ENCODE peak calls at places on chromosomes 11 and 22, in nine cellular contexts. L is heart left ventricle; F is CD8-positive, alpha-beta memory T cell; B is ovary; X is SK-N-SH; G is PC-9; S is CD4-positive, CD25-positive, alpha-beta regulatory T cell; V is RWPE1; T is kidney. P is an unnamed sample.

GRCh38 chr11:117722074-117722473 is 74.9 kb downstream of the DSCAML1 start:
- DNase-seq in L (no peak), F (no peak), B (no peak), X (no peak), G (no peak), S (no peak), V (no peak), T (no peak), P (no peak)

GRCh38 chr22:30605449-30606110 is 1.4 kb upstream of the TCN2 start:
- DNase-seq in L (no peak), F (peak), B (no peak), X (peak), G (no peak), S (peak), V (peak), T (no peak), P (no peak)

GRCh38 chr22:47126344-47126811 is 363.9 kb downstream of the TBC1D22A start:
- DNase-seq in L (no peak), F (no peak), B (no peak), X (no peak), G (no peak), S (no peak), V (no peak), T (no peak), P (no peak)

GRCh38 chr22:30044369-30044768 is 35.9 kb upstream of the HORMAD2 start:
- DNase-seq in L (no peak), F (no peak), B (no peak), X (peak), G (peak), S (no peak), V (peak), T (no peak), P (no peak)

GRCh38 chr11:6418199-6418957 is 516 bp downstream of the APBB1 start:
- DNase-seq in L (peak), F (no peak), B (no peak), X (no peak), G (no peak), S (no peak), V (no peak), T (peak), P (no peak)

GRCh38 chr22:31610611-31611010 is 51.4 kb downstream of the PISD start:
- DNase-seq in L (no peak), F (no peak), B (peak), X (no peak), G (no peak), S (no peak), V (no peak), T (peak), P (no peak)

GRCh38 chr11:102914238-102915043 is 39.7 kb upstream of the MMP12 start:
- DNase-seq in L (no peak), F (no peak), B (no peak), X (peak), G (peak), S (no peak), V (peak), T (no peak), P (no peak)

GRCh38 chr11:95652002-95652472 is 137.5 kb downstream of the FAM76B start:
- DNase-seq in L (peak), F (no peak), B (no peak), X (peak), G (no peak), S (no peak), V (no peak), T (no peak), P (no peak)

GRCh38 chr22:34344702-34345101 is 424.4 kb upstream of the LARGE1 start:
- DNase-seq in L (no peak), F (no peak), B (no peak), X (no peak), G (no peak), S (no peak), V (no peak), T (no peak), P (no peak)

GRCh38 chr11:66467034-66467659 is 442 bp downstream of the PELI3 start:
- DNase-seq in L (no peak), F (no peak), B (no peak), X (no peak), G (peak), S (peak), V (peak), T (peak), P (no peak)

GRCh38 chr11:57205046-57205671 is 23.4 kb downstream of the LRRC55 start:
- DNase-seq in L (peak), F (no peak), B (no peak), X (no peak), G (no peak), S (no peak), V (no peak), T (no peak), P (no peak)

GRCh38 chr11:1254733-1255132 is 31.9 kb downstream of the MUC5B start:
- DNase-seq in L (no peak), F (no peak), B (no peak), X (no peak), G (no peak), S (no peak), V (no peak), T (no peak), P (no peak)

GRCh38 chr11:69650081-69650831 is 9.3 kb downstream of the CCND1 start:
- DNase-seq in L (no peak), F (no peak), B (no peak), X (peak), G (no peak), S (no peak), V (no peak), T (peak), P (no peak)

GRCh38 chr11:44764583-44764982 is 37.8 kb downstream of the TSPAN18 start:
- DNase-seq in L (no peak), F (no peak), B (no peak), X (no peak), G (no peak), S (no peak), V (no peak), T (no peak), P (no peak)

GRCh38 chr11:107050126-107050525 is 31.9 kb upstream of the GUCY1A2 start:
- DNase-seq in L (no peak), F (no peak), B (no peak), X (no peak), G (no peak), S (no peak), V (no peak), T (no peak), P (no peak)

GRCh38 chr11:105609832-105610781 is at the start of gene GRIA4:
- DNase-seq in L (peak), F (no peak), B (peak), X (peak), G (no peak), S (no peak), V (no peak), T (peak), P (no peak)

GRCh38 chr22:44380716-44381500 is 68.2 kb upstream of the SHISAL1 start:
- DNase-seq in L (no peak), F (no peak), B (no peak), X (no peak), G (no peak), S (no peak), V (no peak), T (peak), P (no peak)

GRCh38 chr11:117217141-117217609 is 14.7 kb downstream of the PCSK7 start:
- DNase-seq in L (no peak), F (no peak), B (peak), X (no peak), G (no peak), S (no peak), V (no peak), T (peak), P (no peak)

GRCh38 chr11:44301856-44302231 is 8.1 kb downstream of the ALX4 start:
- DNase-seq in L (no peak), F (no peak), B (no peak), X (no peak), G (peak), S (no peak), V (peak), T (no peak), P (no peak)

GRCh38 chr11:119266517-119267255 is 50.2 kb downstream of the MCAM start:
- DNase-seq in L (no peak), F (no peak), B (no peak), X (no peak), G (no peak), S (no peak), V (no peak), T (no peak), P (no peak)

GRCh38 chr11:113632981-113633380 is 73.1 kb downstream of the TMPRSS5 start:
- DNase-seq in L (no peak), F (no peak), B (no peak), X (no peak), G (no peak), S (no peak), V (no peak), T (peak), P (no peak)

GRCh38 chr22:35604671-35605457 is 12.3 kb downstream of the MB start:
- DNase-seq in L (no peak), F (no peak), B (no peak), X (peak), G (peak), S (no peak), V (no peak), T (peak), P (no peak)

GRCh38 chr11:68976563-68976962 is 4.2 kb downstream of the MRGPRD start:
- DNase-seq in L (no peak), F (no peak), B (no peak), X (no peak), G (no peak), S (no peak), V (no peak), T (peak), P (no peak)

GRCh38 chr22:28819253-28820096 is 19.1 kb upstream of the XBP1 start:
- DNase-seq in L (no peak), F (no peak), B (no peak), X (no peak), G (peak), S (no peak), V (no peak), T (peak), P (no peak)

GRCh38 chr11:125638315-125638714 is 13.4 kb downstream of the CHEK1 start:
- DNase-seq in L (no peak), F (no peak), B (no peak), X (no peak), G (no peak), S (no peak), V (no peak), T (no peak), P (no peak)

GRCh38 chr22:49633010-49633324 is 194.7 kb downstream of the BRD1 start:
- DNase-seq in L (no peak), F (no peak), B (no peak), X (peak), G (no peak), S (no peak), V (no peak), T (peak), P (no peak)

GRCh38 chr11:48005133-48005532 is 24.8 kb downstream of the PTPRJ start:
- DNase-seq in L (no peak), F (no peak), B (no peak), X (no peak), G (no peak), S (peak), V (no peak), T (no peak), P (no peak)

GRCh38 chr22:28997342-28997741 is 64.3 kb downstream of the C22orf31 start:
- DNase-seq in L (no peak), F (no peak), B (no peak), X (no peak), G (no peak), S (no peak), V (no peak), T (no peak), P (no peak)

GRCh38 chr11:95676280-95676679 is 113.3 kb downstream of the FAM76B start:
- DNase-seq in L (no peak), F (no peak), B (no peak), X (no peak), G (no peak), S (no peak), V (no peak), T (no peak), P (no peak)

GRCh38 chr11:22304337-22304961 is 33.7 kb upstream of the SLC17A6 start:
- DNase-seq in L (no peak), F (no peak), B (no peak), X (peak), G (no peak), S (peak), V (peak), T (no peak), P (no peak)

GRCh38 chr22:38036392-38037062 is 20.7 kb upstream of the PICK1 start:
- DNase-seq in L (no peak), F (no peak), B (no peak), X (no peak), G (no peak), S (no peak), V (no peak), T (no peak), P (no peak)

GRCh38 chr11:85974126-85974525 is 94.8 kb downstream of the PICALM start:
- DNase-seq in L (no peak), F (no peak), B (no peak), X (no peak), G (no peak), S (no peak), V (no peak), T (no peak), P (no peak)

GRCh38 chr22:23023294-23023693 is 47.0 kb upstream of the GNAZ start:
- DNase-seq in L (no peak), F (no peak), B (no peak), X (no peak), G (no peak), S (no peak), V (no peak), T (no peak), P (no peak)

GRCh38 chr22:35313311-35314121 is 13.8 kb downstream of the TOM1 start:
- DNase-seq in L (peak), F (no peak), B (peak), X (no peak), G (peak), S (no peak), V (peak), T (no peak), P (no peak)

DNA sequence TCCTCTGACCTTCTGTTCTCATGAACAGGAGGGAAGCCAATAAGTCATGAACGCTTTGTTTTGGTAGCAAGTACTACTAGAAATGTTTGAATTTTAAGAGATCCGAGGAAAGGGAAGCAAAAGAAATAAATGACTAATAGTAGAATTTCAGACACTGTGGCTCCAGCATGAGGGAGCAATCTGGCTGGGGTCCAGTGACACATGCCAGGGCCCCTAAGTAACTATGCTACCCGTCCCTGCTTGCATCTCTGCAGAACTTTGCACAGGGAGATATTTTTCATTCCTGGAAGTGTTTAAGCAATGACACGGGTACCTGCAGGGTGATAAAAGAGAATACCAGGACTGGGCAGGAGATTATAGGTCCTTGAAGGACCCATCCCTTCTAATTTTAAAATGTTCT is 7.3 kb upstream of the ADAMTS8 start:
- DNase-seq in L (no peak), F (no peak), B (no peak), X (no peak), G (no peak), S (no peak), V (no peak), T (no peak), P (no peak)
- H3K27ac ChIP-seq in L (no peak), F (no peak), B (no peak), X (peak), G (no peak), S (no peak), V (peak), T (no peak), P (peak)

DNA sequence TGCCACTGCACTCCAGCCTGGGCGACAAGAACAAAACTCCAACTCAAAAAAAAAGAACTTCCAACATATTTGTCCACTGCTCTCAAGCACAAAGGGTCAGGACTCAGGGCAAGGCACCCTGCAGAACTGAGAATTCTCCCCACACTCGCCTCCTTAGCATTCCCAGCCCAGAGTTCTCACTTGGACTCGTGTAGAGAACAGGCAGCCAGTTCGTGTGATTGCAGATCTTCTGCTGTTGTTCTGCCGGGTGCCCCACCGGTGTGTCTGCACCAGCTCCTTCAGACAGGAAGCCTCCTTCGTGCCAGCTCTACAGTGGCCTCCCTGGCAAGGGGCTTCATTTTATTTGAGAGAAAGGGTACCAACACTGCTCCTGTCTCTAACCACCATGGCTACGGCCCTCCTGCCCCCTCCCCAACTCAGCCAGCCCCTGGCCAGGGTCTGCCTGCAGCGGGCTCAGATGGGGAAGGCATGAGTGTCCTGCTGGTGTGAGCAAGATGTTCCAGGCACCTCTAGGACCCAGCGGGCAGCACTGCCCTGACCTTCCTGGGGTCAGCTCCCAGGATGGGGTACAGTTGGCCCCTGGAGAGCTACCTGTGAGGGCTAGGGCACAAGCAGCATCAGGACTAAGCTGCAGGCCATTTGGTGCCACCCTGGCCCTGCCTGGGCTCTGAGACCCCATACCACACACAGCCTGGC is 19.5 kb upstream of the SCGB1A1 start:
- DNase-seq in L (no peak), F (no peak), B (no peak), X (no peak), G (no peak), S (no peak), V (no peak), T (no peak), P (no peak)
- H3K27ac ChIP-seq in L (peak), F (peak), B (peak), X (peak), G (no peak), S (no peak), V (peak), T (no peak), P (no peak)

GRCh38 chr11:46987183-46987582 is 50.6 kb downstream of the CSTPP1 start:
- DNase-seq in L (no peak), F (no peak), B (no peak), X (no peak), G (no peak), S (no peak), V (peak), T (no peak), P (peak)
- H3K27ac ChIP-seq in L (no peak), F (no peak), B (no peak), X (no peak), G (no peak), S (no peak), V (no peak), T (no peak), P (peak)

GRCh38 chr11:18312663-18313420 is 9.1 kb downstream of the HPS5 start:
- DNase-seq in L (no peak), F (no peak), B (no peak), X (no peak), G (peak), S (no peak), V (peak), T (no peak), P (no peak)
- H3K27ac ChIP-seq in L (no peak), F (no peak), B (peak), X (peak), G (peak), S (no peak), V (peak), T (peak), P (peak)

DNA sequence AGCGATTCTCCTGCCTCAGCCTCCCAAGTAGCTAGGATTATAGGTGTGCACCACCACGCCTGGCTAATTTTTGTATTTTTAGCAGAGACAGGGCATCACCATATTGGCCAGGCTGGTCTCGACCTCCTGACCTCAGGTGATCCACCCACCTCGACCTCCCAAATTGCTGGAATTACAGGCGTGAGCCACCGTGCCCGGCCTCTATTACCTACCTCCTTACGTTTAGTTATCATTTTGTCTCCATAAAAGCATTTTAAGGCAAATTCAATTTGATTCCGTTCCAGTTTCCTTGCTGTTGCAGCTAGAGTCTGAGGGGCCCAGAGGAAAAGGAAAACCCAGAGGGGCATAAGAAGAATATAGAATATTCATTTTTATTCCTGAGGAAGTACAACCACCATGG is 628 bp upstream of the DDX10 start:
- DNase-seq in L (no peak), F (no peak), B (peak), X (no peak), G (no peak), S (no peak), V (no peak), T (no peak), P (no peak)
- H3K27ac ChIP-seq in L (peak), F (peak), B (no peak), X (peak), G (no peak), S (peak), V (no peak), T (peak), P (no peak)